ENCODE peak calls at places on chromosome 12, in four cellular contexts. M is K562, X is GM12878, B is H1. J is an unnamed sample.

GRCh38 chr12:103672401-103673119 is 85.5 kb downstream of the STAB2 start:
- DNase-seq in X (no peak), B (no peak), M (no peak), J (peak)

GRCh38 chr12:3869860-3870259 is 3.3 kb downstream of the PARP11 start:
- DNase-seq in B (no peak), X (no peak), M (no peak), J (no peak)

GRCh38 chr12:43551971-43552559 is at the start of gene ADAMTS20:
- DNase-seq in M (peak), B (peak), X (no peak), J (no peak)

GRCh38 chr12:58850826-58851225 is 69.5 kb downstream of the LRIG3 start:
- DNase-seq in M (no peak), X (no peak), B (no peak), J (no peak)

GRCh38 chr12:83389237-83389996 is 702.7 kb downstream of the TMTC2 start:
- DNase-seq in M (no peak), X (no peak), B (peak), J (no peak)

GRCh38 chr12:100058482-100059029 is 73.8 kb upstream of the ANKS1B start:
- DNase-seq in X (no peak), B (no peak), M (no peak), J (no peak)

GRCh38 chr12:114820773-114821172 is 136.8 kb upstream of the TBX3 start:
- DNase-seq in B (no peak), M (no peak), X (no peak), J (no peak)

GRCh38 chr12:120086801-120087621 is 29.5 kb downstream of the RAB35 start:
- DNase-seq in X (peak), B (peak), M (peak), J (peak)

GRCh38 chr12:107418976-107419375 is 266.6 kb upstream of the PWP1 start:
- DNase-seq in X (no peak), B (no peak), M (no peak), J (no peak)

GRCh38 chr12:19489168-19489567 is 49.9 kb downstream of the AEBP2 start:
- DNase-seq in M (no peak), X (no peak), B (no peak), J (no peak)
- TF ChIP-seq CBX5 in M (no peak), X (no peak), B (no peak), J (no peak)

DNA sequence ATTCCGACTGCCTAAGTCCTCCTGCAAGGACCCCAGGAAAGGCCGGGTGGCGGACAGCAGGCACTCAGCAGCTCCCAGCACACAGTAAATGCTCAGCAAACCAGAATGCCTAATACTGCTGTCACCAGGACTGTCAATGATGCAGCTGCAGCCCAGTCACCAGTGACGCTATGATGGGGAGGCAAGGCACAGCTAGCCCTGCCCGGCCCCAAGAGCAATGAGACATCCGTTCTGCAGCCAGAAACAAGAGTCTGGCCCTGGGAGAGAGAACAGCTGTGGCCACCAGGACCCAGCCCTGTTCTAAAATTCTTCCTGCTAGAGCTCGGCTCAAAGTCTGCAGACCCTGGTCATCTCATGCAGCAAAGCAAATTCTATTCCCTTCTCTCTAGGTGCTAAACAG is 69.8 kb downstream of the NCOR2 start:
- DNase-seq in X (no peak), B (no peak), M (no peak), J (no peak)
- TF ChIP-seq CBX5 in X (no peak), B (no peak), M (no peak), J (no peak)

GRCh38 chr12:90299121-90299520 is 590.5 kb upstream of the ATP2B1 start:
- DNase-seq in M (no peak), X (peak), B (no peak), J (no peak)

GRCh38 chr12:90301734-90302133 is 593.1 kb upstream of the ATP2B1 start:
- DNase-seq in M (no peak), X (no peak), B (no peak), J (no peak)

GRCh38 chr12:90301095-90301494 is 592.5 kb upstream of the ATP2B1 start:
- DNase-seq in B (no peak), X (no peak), M (no peak), J (no peak)

GRCh38 chr12:90295858-90296257 is 587.2 kb upstream of the ATP2B1 start:
- DNase-seq in B (no peak), M (no peak), X (no peak), J (no peak)

DNA sequence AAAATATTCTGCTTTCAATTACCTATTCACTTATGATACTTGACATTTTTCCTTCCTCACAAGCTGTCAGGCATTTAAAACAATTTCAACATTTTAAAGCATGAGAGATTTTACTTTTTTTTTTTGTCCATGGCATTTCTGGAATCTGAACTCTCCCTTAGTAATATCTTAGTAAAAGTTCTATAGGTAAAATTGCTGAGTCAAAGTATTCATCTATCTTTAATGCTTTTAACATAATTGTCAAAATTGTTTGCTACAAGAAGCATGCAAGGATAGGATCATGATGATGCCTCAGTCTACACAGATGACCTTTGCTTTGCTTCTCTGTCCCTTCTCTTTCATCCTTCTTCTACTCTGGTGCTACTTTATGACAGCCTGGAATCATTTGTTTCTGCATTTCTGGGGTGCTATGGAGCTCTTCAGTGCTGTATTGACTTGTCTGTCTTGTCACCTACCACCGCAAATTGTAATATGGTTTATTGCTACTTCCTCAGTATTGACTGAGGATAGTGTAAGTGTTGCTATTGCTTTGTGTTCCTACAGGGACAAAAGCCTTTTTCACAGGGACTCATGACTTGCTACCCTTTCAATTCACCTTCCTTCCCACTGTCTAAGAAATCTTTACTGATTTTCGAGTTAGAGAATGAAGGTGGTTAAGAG is 589.8 kb upstream of the ATP2B1 start:
- DNase-seq in X (no peak), M (no peak), B (no peak), J (no peak)
- TF ChIP-seq CBX5 in X (no peak), M (no peak), B (no peak), J (no peak)

GRCh38 chr12:56157201-56158028 is 744 bp upstream of the MYL6 start:
- DNase-seq in X (no peak), B (peak), M (no peak), J (peak)
- TF ChIP-seq CBX5 in X (no peak), B (no peak), M (no peak), J (no peak)

DNA sequence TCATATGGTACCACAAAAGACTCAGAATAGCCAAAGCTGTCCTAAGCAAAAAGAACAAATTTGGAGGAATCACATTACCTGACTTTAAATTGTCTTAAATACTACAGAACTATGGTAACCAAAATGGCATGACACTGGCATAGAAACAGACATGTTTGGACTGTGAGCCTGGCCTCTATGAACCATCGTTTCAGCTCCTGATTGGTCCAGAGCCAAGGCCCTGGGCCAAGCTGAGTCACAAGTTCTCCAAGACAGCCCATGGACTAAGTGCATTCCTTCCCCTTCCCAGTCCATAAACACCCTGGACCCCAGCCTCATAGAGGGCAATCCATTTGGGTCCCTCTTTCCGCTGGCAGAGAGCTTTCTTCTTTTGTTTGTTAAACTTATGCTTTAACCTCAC is 12.1 kb upstream of the PRR4 start:
- DNase-seq in X (no peak), M (no peak), B (no peak), J (no peak)
- TF ChIP-seq CBX5 in X (no peak), M (no peak), B (no peak), J (no peak)

DNA sequence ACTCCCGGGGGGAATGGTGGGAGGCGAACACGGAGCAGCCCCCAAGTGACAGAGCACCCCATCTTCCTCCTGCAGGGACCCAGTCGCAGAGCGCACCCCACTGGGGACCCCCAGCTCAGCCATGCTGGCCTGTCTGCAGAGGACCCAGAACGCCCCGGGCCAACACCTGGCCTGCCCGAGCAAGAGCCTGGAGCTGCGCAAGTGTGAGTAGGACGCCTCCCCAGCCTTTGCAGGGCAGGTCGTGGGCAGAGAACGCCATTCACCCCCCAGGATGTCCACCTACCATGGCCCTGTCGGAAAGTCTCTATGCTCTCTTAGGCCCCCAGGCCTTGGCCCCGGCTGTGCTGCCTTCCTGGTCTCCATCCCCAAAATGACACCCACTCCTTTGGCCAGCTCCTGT is 30.4 kb downstream of the FAM222A start:
- DNase-seq in X (no peak), B (no peak), M (no peak), J (no peak)
- TF ChIP-seq CBX5 in X (no peak), B (no peak), M (no peak), J (no peak)

DNA sequence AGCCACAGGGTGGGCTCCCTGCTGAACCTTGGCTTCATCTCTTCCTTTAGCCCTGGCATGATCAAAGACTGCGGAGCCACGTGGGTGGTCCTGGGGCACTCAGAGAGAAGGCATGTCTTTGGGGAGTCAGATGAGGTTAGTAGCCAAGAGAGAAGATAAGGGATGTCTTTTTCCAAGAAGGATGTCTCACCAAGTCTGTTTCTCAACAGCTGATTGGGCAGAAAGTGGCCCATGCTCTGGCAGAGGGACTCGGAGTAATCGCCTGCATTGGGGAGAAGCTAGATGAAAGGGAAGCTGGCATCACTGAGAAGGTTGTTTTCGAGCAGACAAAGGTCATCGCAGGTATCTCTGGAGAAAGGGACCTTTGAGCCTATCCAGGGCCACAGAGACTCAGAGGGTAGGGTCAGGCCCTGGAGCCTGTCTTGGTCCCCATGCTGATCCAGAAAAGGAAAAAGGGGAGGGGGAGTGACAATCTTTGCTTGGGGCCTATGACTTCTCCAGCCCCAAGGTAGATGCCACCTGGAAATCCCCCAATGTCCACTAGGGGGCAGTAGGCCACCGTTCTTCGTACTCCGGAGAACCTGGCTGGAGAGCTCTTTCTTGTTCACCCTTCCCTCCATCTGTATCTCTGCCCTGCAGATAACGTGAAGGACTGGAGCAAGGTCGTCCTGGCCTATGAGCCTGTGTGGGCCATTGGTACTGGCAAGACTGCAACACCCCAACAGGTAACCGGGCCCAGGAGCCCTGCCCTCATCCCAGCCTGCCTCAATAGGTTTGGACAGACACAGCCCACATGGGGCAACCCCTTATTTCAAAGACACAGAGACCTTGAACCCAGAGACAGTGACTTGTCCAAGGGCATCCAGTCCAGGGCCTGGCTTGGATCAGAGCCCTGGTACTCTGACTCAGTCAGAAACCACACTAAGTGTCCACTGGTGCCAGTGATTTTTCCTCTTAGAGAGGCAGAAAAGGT is 2.0 kb downstream of the TPI1 start:
- DNase-seq in X (peak), B (no peak), M (peak), J (peak)
- TF ChIP-seq CBX5 in X (no peak), B (no peak), M (no peak), J (no peak)

GRCh38 chr12:131833896-131834641 is 5.9 kb downstream of the MMP17 start:
- DNase-seq in B (no peak), X (no peak), M (peak), J (no peak)

GRCh38 chr12:131835616-131836171 is 7.5 kb downstream of the MMP17 start:
- DNase-seq in B (no peak), X (no peak), M (no peak), J (no peak)

GRCh38 chr12:131833288-131833895 is 5.2 kb downstream of the MMP17 start:
- DNase-seq in X (no peak), B (no peak), M (no peak), J (no peak)

GRCh38 chr12:131836193-131836592 is 8.0 kb downstream of the MMP17 start:
- DNase-seq in B (no peak), M (no peak), X (no peak), J (no peak)

GRCh38 chr12:131834798-131835615 is 6.8 kb downstream of the MMP17 start:
- DNase-seq in X (no peak), B (no peak), M (no peak), J (no peak)
- TF ChIP-seq CBX5 in X (no peak), B (no peak), M (no peak), J (no peak)

DNA sequence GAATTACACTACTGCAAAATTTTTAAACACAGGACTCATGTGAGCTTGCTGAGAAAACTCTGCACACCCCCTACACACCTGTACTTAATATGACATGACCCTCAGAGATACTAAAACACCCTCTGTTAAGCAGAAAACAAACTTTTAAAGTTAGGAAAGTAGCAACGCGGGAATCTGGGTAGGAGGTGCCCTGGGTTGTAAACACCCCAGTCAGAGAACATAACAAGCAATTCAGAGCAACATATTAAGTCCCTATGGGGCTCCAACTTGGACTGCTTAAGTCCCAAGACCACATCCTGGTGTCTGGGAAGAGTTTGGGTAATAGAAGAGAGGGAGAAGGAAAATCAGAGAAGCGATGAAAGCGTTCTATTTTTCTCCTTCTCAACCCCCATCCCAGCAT is 1.2 kb downstream of the ATF7 start:
- DNase-seq in M (no peak), B (no peak), X (no peak), J (no peak)
- TF ChIP-seq CBX5 in M (no peak), B (no peak), X (no peak), J (no peak)

J was measured in HepG2.